ENCODE peak calls at places on chromosomes 13 and 19, in four cellular contexts. V is tibial nerve, D is breast epithelium, P is PC-3. J is an unnamed sample.

GRCh38 chr13:98214707-98215106 is 37.6 kb upstream of the RNF113B start:
- DNase-seq in V (no peak), D (no peak), P (peak), J (no peak)

GRCh38 chr13:52933547-52934167 is 85.2 kb upstream of the PCDH8 start:
- DNase-seq in V (no peak), D (no peak), P (no peak), J (no peak)

GRCh38 chr19:32651729-32652140 is 23.2 kb downstream of the ANKRD27 start:
- DNase-seq in V (no peak), D (no peak), P (no peak), J (no peak)

GRCh38 chr13:33862006-33862405 is 44.1 kb downstream of the RFC3 start:
- DNase-seq in V (no peak), D (no peak), P (no peak), J (no peak)

GRCh38 chr13:64154514-64154913 is 2738.9 kb upstream of the PCDH20 start:
- DNase-seq in V (no peak), D (no peak), P (peak), J (no peak)

GRCh38 chr13:58488251-58488650 is 856.7 kb downstream of the PCDH17 start:
- DNase-seq in V (no peak), D (no peak), P (no peak), J (no peak)

GRCh38 chr19:30857388-30857787 is 485.2 kb downstream of the ZNF536 start:
- DNase-seq in V (no peak), D (no peak), P (no peak), J (peak)

GRCh38 chr19:43634877-43635560 is 4.6 kb downstream of the CADM4 start:
- DNase-seq in V (no peak), D (no peak), P (no peak), J (no peak)

GRCh38 chr13:93248627-93249047 is 22.0 kb downstream of the GPC6 start:
- DNase-seq in V (no peak), D (no peak), P (peak), J (no peak)

GRCh38 chr19:40549007-40549708 is 27.5 kb upstream of the SHKBP1 start:
- DNase-seq in V (peak), D (no peak), P (peak), J (no peak)

GRCh38 chr13:113364371-113364932 is 522 bp upstream of the GRTP1 start:
- DNase-seq in V (peak), D (no peak), P (no peak), J (peak)

GRCh38 chr13:48125794-48126228 is 30.9 kb upstream of the MED4 start:
- DNase-seq in V (peak), D (no peak), P (no peak), J (peak)

GRCh38 chr13:48123827-48124226 is 28.9 kb upstream of the MED4 start:
- DNase-seq in V (no peak), D (no peak), P (no peak), J (no peak)

GRCh38 chr13:48118025-48118424 is 23.1 kb upstream of the MED4 start:
- DNase-seq in V (no peak), D (no peak), P (no peak), J (no peak)

GRCh38 chr13:48120246-48120645 is 25.3 kb upstream of the MED4 start:
- DNase-seq in V (no peak), D (no peak), P (no peak), J (no peak)

DNA sequence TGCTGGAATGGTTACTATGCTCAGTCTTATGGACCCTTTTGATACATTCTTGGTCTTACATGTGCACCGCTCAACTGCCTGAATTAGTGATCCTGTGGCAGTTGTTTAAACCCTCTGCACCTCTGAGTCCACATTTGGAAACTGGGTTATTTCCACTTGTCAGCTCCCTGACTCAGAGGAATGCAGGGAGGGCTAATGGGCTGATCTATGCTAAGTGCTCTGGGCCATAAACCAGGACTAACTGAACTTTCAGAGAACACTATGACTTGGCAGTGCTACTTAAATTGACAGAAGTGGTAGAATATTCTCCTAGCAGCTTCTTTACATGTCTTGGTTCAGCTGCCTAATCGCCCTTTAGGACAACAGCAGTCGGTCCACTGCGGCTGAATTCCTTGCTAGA is 26.8 kb upstream of the MED4 start:
- DNase-seq in V (no peak), D (no peak), P (no peak), J (no peak)
- H3K4me3 ChIP-seq in V (no peak), D (no peak), P (no peak), J (no peak)

GRCh38 chr19:49555600-49556411 is 24.6 kb downstream of the NOSIP start:
- DNase-seq in V (peak), D (no peak), P (peak), J (no peak)
- H3K27ac ChIP-seq in V (peak), D (no peak), P (no peak), J (no peak)

DNA sequence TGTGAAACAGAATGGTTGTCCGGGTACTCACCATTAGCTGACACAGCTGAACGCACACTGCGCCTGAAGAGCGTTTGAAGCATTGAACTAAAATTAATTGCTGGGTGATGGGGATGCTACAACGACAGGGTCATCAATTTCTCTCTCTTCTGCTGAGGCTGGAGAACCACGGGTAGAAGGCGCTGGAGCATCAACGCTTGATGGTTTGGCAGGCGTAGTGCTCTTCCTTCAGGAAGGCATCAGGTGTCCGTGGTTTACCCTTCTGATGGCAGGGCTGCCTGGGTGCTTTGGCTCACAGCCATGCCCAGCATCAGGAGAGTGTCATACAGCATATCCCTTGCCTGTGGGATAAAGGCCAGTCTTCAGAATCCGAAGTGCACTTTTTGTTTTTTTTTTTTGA is 46.9 kb upstream of the UBE2L5 start:
- DNase-seq in V (no peak), D (no peak), P (no peak), J (no peak)
- TF ChIP-seq CTCF in V (no peak), D (no peak), P (no peak), J (no peak)

GRCh38 chr19:34577056-34577455 is 95.5 kb downstream of the WTIP start:
- DNase-seq in V (no peak), D (no peak), P (no peak), J (no peak)
- H3K4me3 ChIP-seq in V (no peak), D (no peak), P (no peak), J (peak)

DNA sequence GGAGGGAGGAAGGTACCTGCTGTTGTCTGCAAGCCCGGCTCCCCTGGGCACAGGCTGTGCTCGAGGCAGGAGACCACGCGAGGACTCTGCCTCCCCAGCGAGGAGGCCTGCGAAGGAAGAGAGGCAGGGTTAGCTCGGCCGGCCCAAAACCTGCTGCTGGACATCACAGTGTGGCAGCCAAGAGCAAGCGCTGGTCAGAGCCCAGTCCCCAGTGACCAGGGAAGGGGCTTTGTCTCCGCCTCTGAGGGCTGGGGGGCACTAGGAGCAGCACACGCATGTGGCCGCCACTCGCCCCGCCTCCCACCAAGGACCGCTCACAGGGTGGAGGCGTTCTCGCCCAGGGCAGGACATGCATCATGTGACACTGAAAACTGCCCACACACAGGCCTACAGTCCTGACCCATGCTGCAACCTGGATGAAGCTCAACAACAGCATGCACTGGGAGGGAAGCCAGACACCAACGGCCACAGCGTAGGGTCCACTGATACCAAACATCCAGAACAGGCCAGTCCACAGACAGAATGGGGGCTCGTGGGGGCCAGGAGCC is 8.5 kb downstream of the MIER2 start:
- DNase-seq in V (no peak), D (no peak), P (no peak), J (no peak)
- H3K27ac ChIP-seq in V (no peak), D (no peak), P (no peak), J (no peak)

GRCh38 chr19:10899171-10899653 is 27.9 kb downstream of the CARM1 start:
- DNase-seq in V (no peak), D (peak), P (peak), J (no peak)
- TF ChIP-seq CTCF in V (no peak), D (no peak), P (no peak), J (no peak)

GRCh38 chr13:24511019-24511823 is 1.4 kb downstream of the PARP4 start:
- DNase-seq in V (peak), D (no peak), P (peak), J (no peak)
- H3K4me3 ChIP-seq in V (peak), D (peak), P (peak), J (peak)

GRCh38 chr19:1549332-1549945 is 18.7 kb downstream of the MEX3D start:
- DNase-seq in V (no peak), D (no peak), P (no peak), J (no peak)
- H3K27ac ChIP-seq in V (no peak), D (no peak), P (no peak), J (no peak)

J was measured in right atrium auricular region.